ENCODE peak calls at places on chromosomes 1 and 21, in seven cellular contexts. Q is colonic mucosa, X is left ventricle myocardium inferior, W is right lobe of liver, E is uterus, D is upper lobe of right lung, I is IMR-90. C is an unnamed sample.

GRCh38 chr1:208421511-208421910 is 177.3 kb upstream of the PLXNA2 start:
- DNase-seq in Q (no peak), X (no peak), W (no peak), E (no peak), D (no peak), I (no peak), C (no peak)

GRCh38 chr1:235077571-235078479 is 50.8 kb downstream of the TOMM20 start:
- DNase-seq in Q (no peak), X (no peak), W (no peak), E (no peak), D (no peak), I (peak; percentile 50), C (no peak)

GRCh38 chr1:37734629-37735591 is 30.0 kb downstream of the EPHA10 start:
- DNase-seq in Q (peak; percentile 96), X (no peak), W (no peak), E (no peak), D (no peak), I (no peak), C (no peak)

GRCh38 chr1:15290382-15290781 is 43.4 kb downstream of the FHAD1 start:
- DNase-seq in Q (no peak), X (no peak), W (no peak), E (no peak), D (peak; percentile 25), I (peak; percentile 98), C (no peak)

GRCh38 chr1:168469690-168470089 is 74.1 kb downstream of the XCL2 start:
- DNase-seq in Q (peak; percentile 70), X (peak; percentile 80), W (peak; percentile 43), E (peak; percentile 35), D (no peak), I (peak; percentile 40), C (peak; percentile 84)

GRCh38 chr1:214912127-214912526 is 170.4 kb upstream of the KCNK2 start:
- DNase-seq in Q (no peak), X (no peak), W (no peak), E (no peak), D (no peak), I (no peak), C (no peak)

GRCh38 chr1:18178125-18178524 is 70.5 kb downstream of the IGSF21 start:
- DNase-seq in Q (no peak), X (no peak), W (no peak), E (no peak), D (no peak), I (no peak), C (no peak)

GRCh38 chr1:103416681-103417318 is 108.7 kb upstream of the RNPC3 start:
- DNase-seq in Q (no peak), X (no peak), W (no peak), E (no peak), D (no peak), I (peak; percentile 1), C (no peak)

GRCh38 chr21:41832230-41833137 is 46.7 kb downstream of the PRDM15 start:
- DNase-seq in Q (no peak), X (no peak), W (no peak), E (no peak), D (peak; percentile 43), I (no peak), C (no peak)

GRCh38 chr1:3679799-3680453 is 27.6 kb downstream of the TP73 start:
- DNase-seq in Q (no peak), X (no peak), W (no peak), E (no peak), D (no peak), I (no peak), C (no peak)

GRCh38 chr1:238652346-238652968 is 733.9 kb upstream of the CHRM3 start:
- DNase-seq in Q (no peak), X (no peak), W (no peak), E (no peak), D (no peak), I (peak; percentile 87), C (no peak)

GRCh38 chr1:71086331-71086730 is 5.5 kb upstream of the ZRANB2 start:
- DNase-seq in Q (no peak), X (no peak), W (no peak), E (no peak), D (no peak), I (peak; percentile 85), C (no peak)

GRCh38 chr1:14616997-14617396 is 18.5 kb downstream of the KAZN start:
- DNase-seq in Q (no peak), X (no peak), W (no peak), E (no peak), D (no peak), I (no peak), C (no peak)

DNA sequence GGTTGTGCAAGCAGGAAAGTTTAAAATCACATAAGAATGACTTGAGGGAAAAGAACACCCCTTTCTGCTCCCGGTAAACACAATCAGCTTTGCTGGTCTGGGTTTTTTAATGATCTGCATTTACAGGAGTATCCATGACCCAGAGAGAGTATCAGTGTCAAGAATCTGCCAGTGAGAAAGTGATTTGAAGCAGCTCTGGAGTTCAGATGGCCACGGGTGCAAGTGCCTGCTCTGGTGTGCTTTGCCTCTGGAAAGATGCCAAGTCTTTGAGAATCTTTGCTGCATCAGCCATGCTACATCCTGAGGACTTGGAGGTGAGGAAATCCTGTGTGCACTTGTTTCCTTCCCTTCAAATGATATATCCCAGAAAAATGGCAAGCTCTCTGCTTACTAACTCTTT is 18.6 kb upstream of the MYSM1 start:
- DNase-seq in Q (no peak), X (no peak), W (no peak), E (no peak), D (no peak), I (peak; percentile 22), C (no peak)
- H3K27ac ChIP-seq in Q (no peak overlapping the region), X (peak overlapping the region; percentile 74), W (no peak overlapping the region), E (no peak overlapping the region), D (peak overlapping the region; percentile 24), I (no peak overlapping the region), C (peak overlapping the region; percentile 10)

GRCh38 chr1:206896261-206896660 is 982 bp upstream of the IL24 start:
- DNase-seq in Q (no peak), X (no peak), W (no peak), E (no peak), D (no peak), I (no peak), C (no peak)
- H3K4me1 ChIP-seq in Q (no peaks in the 10 kb centered on the region), X (no peaks in the 10 kb centered on the region), W (no peaks in the 10 kb centered on the region), E (no peaks in the 10 kb centered on the region), D (peaks cover 18% of the 10 kb centered on the region), I (peaks cover 36% of the 10 kb centered on the region), C (no peaks in the 10 kb centered on the region)

DNA sequence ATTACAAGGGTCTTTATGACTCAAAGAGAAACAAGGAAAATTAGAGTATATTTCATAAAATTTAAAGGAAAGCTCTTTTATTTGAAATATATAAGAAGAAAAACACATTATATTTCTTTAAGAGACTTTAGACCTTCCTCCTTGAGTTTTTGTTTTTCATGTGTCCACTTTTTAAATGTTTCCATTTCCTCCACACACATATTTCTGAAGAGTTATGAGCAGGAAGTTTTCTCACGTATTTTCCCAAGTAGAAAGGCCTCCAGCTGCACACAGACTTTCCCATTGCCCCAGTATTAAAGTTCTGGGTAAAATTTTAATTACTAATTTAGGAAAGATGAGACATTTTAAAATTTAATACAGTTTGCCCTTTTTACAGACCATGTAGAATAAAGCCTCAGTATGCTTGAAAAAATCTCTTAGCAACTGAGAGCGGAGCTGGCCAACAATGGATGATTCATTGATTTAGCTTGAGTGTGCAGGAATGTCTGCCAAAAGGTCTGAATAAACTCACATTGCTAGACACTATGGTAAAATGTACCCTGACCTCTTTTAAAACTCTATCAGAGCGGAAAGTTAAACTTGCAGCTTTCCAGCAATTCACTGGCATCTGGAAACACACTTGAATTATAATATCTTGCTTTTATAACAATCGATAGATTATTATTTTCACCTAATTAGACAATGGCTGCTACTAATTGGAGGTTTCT is 57.9 kb downstream of the DDAH1 start:
- DNase-seq in Q (peak; percentile 60), X (no peak), W (no peak), E (peak; percentile 69), D (no peak), I (peak; percentile 94), C (no peak)
- H3K4me3 ChIP-seq in Q (no peak overlapping the region), X (no peak overlapping the region), W (peak overlapping the region; percentile 38), E (no peak overlapping the region), D (no peak overlapping the region), I (no peak overlapping the region), C (no peak overlapping the region)

GRCh38 chr1:158998781-158999161 is 10.9 kb upstream of the IFI16 start:
- DNase-seq in Q (peak; percentile 51), X (peak; percentile 40), W (peak; percentile 42), E (peak; percentile 70), D (peak; percentile 71), I (peak; percentile 61), C (peak; percentile 28)
- H3K27ac ChIP-seq in Q (peak overlapping the region; percentile 73), X (peak overlapping the region; percentile 88), W (peak overlapping the region; percentile 55), E (peak overlapping the region; percentile 95), D (peak overlapping the region; percentile 86), I (peak overlapping the region; percentile 36), C (peak overlapping the region; percentile 56)

GRCh38 chr1:93698351-93699112 is 16.9 kb upstream of the BCAR3 start:
- DNase-seq in Q (no peak), X (no peak), W (no peak), E (no peak), D (peak; percentile 17), I (no peak), C (no peak)
- H3K4me1 ChIP-seq in Q (no peaks in the 10 kb centered on the region), X (peaks cover 29% of the 10 kb centered on the region), W (no peaks in the 10 kb centered on the region), E (no peaks in the 10 kb centered on the region), D (peaks cover 18% of the 10 kb centered on the region), I (peaks cover 25% of the 10 kb centered on the region), C (peaks cover 16% of the 10 kb centered on the region)

GRCh38 chr1:205545991-205546390 is 41.5 kb downstream of the CDK18 start:
- DNase-seq in Q (peak; percentile 14), X (no peak), W (no peak), E (no peak), D (no peak), I (no peak), C (no peak)

GRCh38 chr1:205542367-205542766 is 37.9 kb downstream of the CDK18 start:
- DNase-seq in Q (peak; percentile 16), X (no peak), W (no peak), E (no peak), D (no peak), I (no peak), C (no peak)

GRCh38 chr1:205545001-205545919 is 40.8 kb downstream of the CDK18 start:
- DNase-seq in Q (peak; percentile 17), X (no peak), W (no peak), E (no peak), D (no peak), I (no peak), C (no peak)

GRCh38 chr1:205541161-205541886 is 36.9 kb downstream of the CDK18 start:
- DNase-seq in Q (peak; percentile 14), X (no peak), W (no peak), E (no peak), D (no peak), I (no peak), C (no peak)

GRCh38 chr1:205543351-205544305 is 39.2 kb downstream of the CDK18 start:
- DNase-seq in Q (peak; percentile 60), X (peak; percentile 77), W (peak; percentile 75), E (peak; percentile 80), D (peak; percentile 87), I (peak; percentile 82), C (peak; percentile 80)
- H3K4me3 ChIP-seq in Q (peak overlapping the region; percentile 7), X (peak overlapping the region; percentile 55), W (no peak overlapping the region), E (peak overlapping the region; percentile 19), D (peak overlapping the region; percentile 34), I (peak overlapping the region; percentile 7), C (peak overlapping the region; percentile 15)